ENCODE peak calls at places on chromosomes 3 and 15, in ten cellular contexts. One of them, this sample, is unnamed.

GRCh38 chr3:17584066-17584465 is 158.4 kb downstream of the TBC1D5 start:
- DNase-seq in pancreas: no peak
- DNase-seq in AG04450: no peak
- DNase-seq in DND-41: no peak
- DNase-seq in endothelial cell: no peak
- DNase-seq in natural killer cell: no peak
- DNase-seq in kidney epithelial cell: no peak
- DNase-seq in MM.1S: no peak
- DNase-seq in RWPE1: no peak
- DNase-seq in foreskin fibroblast: no peak
- DNase-seq in this sample: no peak

GRCh38 chr15:77440378-77440999 is 19.8 kb downstream of the HMG20A start:
- DNase-seq in pancreas: no peak
- DNase-seq in endothelial cell: no peak
- DNase-seq in AG04450: no peak
- DNase-seq in MM.1S: peak
- DNase-seq in foreskin fibroblast: peak
- DNase-seq in kidney epithelial cell: no peak
- DNase-seq in DND-41: no peak
- DNase-seq in natural killer cell: no peak
- DNase-seq in RWPE1: peak
- DNase-seq in this sample: no peak

GRCh38 chr3:29171583-29171990 is 109.3 kb upstream of the RBMS3 start:
- DNase-seq in DND-41: peak
- DNase-seq in pancreas: no peak
- DNase-seq in natural killer cell: no peak
- DNase-seq in RWPE1: no peak
- DNase-seq in foreskin fibroblast: no peak
- DNase-seq in AG04450: no peak
- DNase-seq in MM.1S: peak
- DNase-seq in kidney epithelial cell: no peak
- DNase-seq in endothelial cell: no peak
- DNase-seq in this sample: no peak

GRCh38 chr3:106208979-106209378 is 340.2 kb upstream of the CBLB start:
- DNase-seq in kidney epithelial cell: no peak
- DNase-seq in DND-41: no peak
- DNase-seq in pancreas: no peak
- DNase-seq in endothelial cell: no peak
- DNase-seq in natural killer cell: no peak
- DNase-seq in foreskin fibroblast: no peak
- DNase-seq in RWPE1: no peak
- DNase-seq in AG04450: no peak
- DNase-seq in MM.1S: no peak
- DNase-seq in this sample: no peak

GRCh38 chr15:39404767-39405173 is 176.1 kb upstream of the THBS1 start:
- DNase-seq in kidney epithelial cell: no peak
- DNase-seq in pancreas: no peak
- DNase-seq in RWPE1: peak
- DNase-seq in natural killer cell: no peak
- DNase-seq in AG04450: peak
- DNase-seq in DND-41: no peak
- DNase-seq in endothelial cell: no peak
- DNase-seq in MM.1S: no peak
- DNase-seq in foreskin fibroblast: peak
- DNase-seq in this sample: no peak

GRCh38 chr15:37058316-37058985 is 41.9 kb downstream of the MEIS2 start:
- DNase-seq in foreskin fibroblast: no peak
- DNase-seq in DND-41: no peak
- DNase-seq in kidney epithelial cell: no peak
- DNase-seq in pancreas: no peak
- DNase-seq in RWPE1: no peak
- DNase-seq in natural killer cell: no peak
- DNase-seq in AG04450: no peak
- DNase-seq in MM.1S: no peak
- DNase-seq in endothelial cell: no peak
- DNase-seq in this sample: no peak

GRCh38 chr15:87527416-87527815 is 729.1 kb downstream of the NTRK3 start:
- DNase-seq in pancreas: no peak
- DNase-seq in foreskin fibroblast: no peak
- DNase-seq in AG04450: no peak
- DNase-seq in RWPE1: peak
- DNase-seq in MM.1S: no peak
- DNase-seq in DND-41: no peak
- DNase-seq in endothelial cell: no peak
- DNase-seq in kidney epithelial cell: peak
- DNase-seq in natural killer cell: no peak
- DNase-seq in this sample: no peak

GRCh38 chr3:143525408-143525807 is 322.9 kb downstream of the SLC9A9 start:
- DNase-seq in AG04450: no peak
- DNase-seq in MM.1S: no peak
- DNase-seq in RWPE1: no peak
- DNase-seq in foreskin fibroblast: peak
- DNase-seq in DND-41: no peak
- DNase-seq in kidney epithelial cell: no peak
- DNase-seq in endothelial cell: no peak
- DNase-seq in pancreas: no peak
- DNase-seq in natural killer cell: no peak
- DNase-seq in this sample: no peak

DNA sequence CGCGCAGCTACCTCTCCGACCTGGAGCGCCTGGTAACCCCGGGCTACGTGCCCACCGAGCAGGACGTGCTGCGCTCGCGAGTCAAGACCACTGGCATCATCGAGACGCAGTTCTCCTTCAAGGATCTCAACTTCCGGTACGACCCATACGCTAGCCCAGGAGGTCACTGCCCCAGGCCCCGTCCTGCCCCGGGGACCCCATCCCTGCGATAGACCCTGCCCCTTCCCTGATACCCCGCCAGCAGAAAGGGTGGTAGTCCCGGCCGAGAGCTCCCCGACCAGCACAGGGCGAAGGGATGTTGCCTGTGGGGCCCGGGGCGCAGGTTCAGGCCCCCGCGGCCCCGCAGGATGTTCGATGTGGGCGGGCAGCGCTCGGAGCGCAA is 2.3 kb downstream of the GNAT1 start:
- DNase-seq in natural killer cell: no peak
- DNase-seq in foreskin fibroblast: no peak
- DNase-seq in endothelial cell: no peak
- DNase-seq in RWPE1: no peak
- DNase-seq in pancreas: no peak
- DNase-seq in AG04450: no peak
- DNase-seq in kidney epithelial cell: no peak
- DNase-seq in MM.1S: no peak
- DNase-seq in DND-41: no peak
- DNase-seq in this sample: no peak
- TF ChIP-seq CTCF in natural killer cell: no peak
- TF ChIP-seq CTCF in foreskin fibroblast: no peak
- TF ChIP-seq CTCF in endothelial cell: no peak
- TF ChIP-seq CTCF in RWPE1: no peak
- TF ChIP-seq CTCF in pancreas: no peak
- TF ChIP-seq CTCF in AG04450: no peak
- TF ChIP-seq CTCF in kidney epithelial cell: no peak
- TF ChIP-seq CTCF in MM.1S: no peak
- TF ChIP-seq CTCF in DND-41: no peak
- TF ChIP-seq CTCF in this sample: no peak

GRCh38 chr15:69140306-69140705 is 20.1 kb upstream of the GLCE start:
- DNase-seq in kidney epithelial cell: no peak
- DNase-seq in RWPE1: no peak
- DNase-seq in natural killer cell: no peak
- DNase-seq in DND-41: no peak
- DNase-seq in pancreas: no peak
- DNase-seq in AG04450: no peak
- DNase-seq in endothelial cell: no peak
- DNase-seq in MM.1S: no peak
- DNase-seq in foreskin fibroblast: no peak
- DNase-seq in this sample: no peak

GRCh38 chr15:69141286-69141701 is 19.1 kb upstream of the GLCE start:
- DNase-seq in foreskin fibroblast: no peak
- DNase-seq in pancreas: no peak
- DNase-seq in kidney epithelial cell: no peak
- DNase-seq in endothelial cell: no peak
- DNase-seq in MM.1S: no peak
- DNase-seq in natural killer cell: no peak
- DNase-seq in DND-41: no peak
- DNase-seq in RWPE1: no peak
- DNase-seq in AG04450: no peak
- DNase-seq in this sample: no peak

GRCh38 chr15:69141833-69142232 is 18.6 kb upstream of the GLCE start:
- DNase-seq in pancreas: no peak
- DNase-seq in DND-41: no peak
- DNase-seq in kidney epithelial cell: no peak
- DNase-seq in natural killer cell: no peak
- DNase-seq in endothelial cell: no peak
- DNase-seq in foreskin fibroblast: no peak
- DNase-seq in MM.1S: no peak
- DNase-seq in AG04450: no peak
- DNase-seq in RWPE1: no peak
- DNase-seq in this sample: no peak

GRCh38 chr15:69134841-69135240 is 25.6 kb upstream of the GLCE start:
- DNase-seq in MM.1S: no peak
- DNase-seq in RWPE1: no peak
- DNase-seq in pancreas: no peak
- DNase-seq in endothelial cell: no peak
- DNase-seq in foreskin fibroblast: no peak
- DNase-seq in natural killer cell: no peak
- DNase-seq in DND-41: no peak
- DNase-seq in kidney epithelial cell: no peak
- DNase-seq in AG04450: no peak
- DNase-seq in this sample: no peak

DNA sequence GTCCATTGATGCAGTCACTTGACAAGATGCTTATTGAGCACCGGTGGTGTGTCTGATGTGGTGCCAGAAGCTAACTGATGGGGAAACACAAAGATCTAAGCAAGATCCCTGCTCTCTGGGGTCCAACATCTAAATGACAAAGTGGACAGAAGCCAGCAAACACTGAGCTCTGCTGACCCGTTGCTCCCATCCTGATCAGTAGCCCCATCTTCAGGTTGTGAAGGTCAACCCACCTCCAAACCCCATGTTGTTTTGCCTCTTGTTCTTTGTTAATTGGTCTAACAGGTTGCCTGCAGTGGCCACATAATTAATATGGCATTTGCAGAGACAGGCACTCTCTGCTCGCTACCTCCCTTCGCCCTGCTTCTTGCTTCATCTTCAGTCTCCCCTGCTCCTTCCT is 21.5 kb upstream of the GLCE start:
- DNase-seq in endothelial cell: no peak
- DNase-seq in AG04450: no peak
- DNase-seq in pancreas: no peak
- DNase-seq in foreskin fibroblast: no peak
- DNase-seq in DND-41: no peak
- DNase-seq in RWPE1: no peak
- DNase-seq in kidney epithelial cell: no peak
- DNase-seq in MM.1S: no peak
- DNase-seq in natural killer cell: no peak
- DNase-seq in this sample: no peak
- TF ChIP-seq CTCF in endothelial cell: no peak
- TF ChIP-seq CTCF in AG04450: no peak
- TF ChIP-seq CTCF in pancreas: no peak
- TF ChIP-seq CTCF in foreskin fibroblast: no peak
- TF ChIP-seq CTCF in DND-41: no peak
- TF ChIP-seq CTCF in RWPE1: no peak
- TF ChIP-seq CTCF in kidney epithelial cell: no peak
- TF ChIP-seq CTCF in MM.1S: no peak
- TF ChIP-seq CTCF in natural killer cell: no peak
- TF ChIP-seq CTCF in this sample: no peak

DNA sequence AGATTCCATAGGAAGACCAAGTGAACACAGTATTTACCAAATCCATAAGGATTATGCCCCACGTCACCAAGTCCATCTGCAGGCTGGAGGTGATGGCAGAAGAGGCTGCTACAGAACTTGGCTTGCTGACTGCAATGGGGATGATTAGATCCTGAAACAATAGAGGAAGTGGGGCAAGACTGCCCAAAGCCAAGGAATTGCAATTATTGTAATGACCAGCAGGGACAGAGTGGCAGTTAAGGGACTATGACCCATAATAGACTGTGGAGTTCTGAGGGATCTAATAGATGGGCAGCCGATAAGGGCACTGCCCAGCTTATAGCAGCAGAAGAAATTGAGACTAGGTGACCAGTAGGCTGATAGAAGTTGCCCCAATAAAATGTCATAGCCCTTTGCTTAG is 108.4 kb downstream of the MINAR1 start:
- DNase-seq in endothelial cell: no peak
- DNase-seq in AG04450: no peak
- DNase-seq in DND-41: no peak
- DNase-seq in natural killer cell: no peak
- DNase-seq in kidney epithelial cell: no peak
- DNase-seq in RWPE1: no peak
- DNase-seq in foreskin fibroblast: no peak
- DNase-seq in pancreas: no peak
- DNase-seq in MM.1S: no peak
- DNase-seq in this sample: no peak
- TF ChIP-seq CTCF in endothelial cell: peak
- TF ChIP-seq CTCF in AG04450: peak
- TF ChIP-seq CTCF in DND-41: no peak
- TF ChIP-seq CTCF in natural killer cell: no peak
- TF ChIP-seq CTCF in kidney epithelial cell: no peak
- TF ChIP-seq CTCF in RWPE1: no peak
- TF ChIP-seq CTCF in foreskin fibroblast: no peak
- TF ChIP-seq CTCF in pancreas: no peak
- TF ChIP-seq CTCF in MM.1S: no peak
- TF ChIP-seq CTCF in this sample: no peak

GRCh38 chr15:52263563-52263962 is 32.0 kb downstream of the MYO5C start:
- DNase-seq in DND-41: peak
- DNase-seq in AG04450: no peak
- DNase-seq in RWPE1: no peak
- DNase-seq in pancreas: no peak
- DNase-seq in MM.1S: no peak
- DNase-seq in natural killer cell: no peak
- DNase-seq in foreskin fibroblast: no peak
- DNase-seq in kidney epithelial cell: no peak
- DNase-seq in endothelial cell: no peak
- DNase-seq in this sample: no peak

GRCh38 chr15:52259503-52259902 is 36.1 kb downstream of the MYO5C start:
- DNase-seq in natural killer cell: no peak
- DNase-seq in kidney epithelial cell: no peak
- DNase-seq in foreskin fibroblast: no peak
- DNase-seq in AG04450: no peak
- DNase-seq in RWPE1: no peak
- DNase-seq in DND-41: no peak
- DNase-seq in endothelial cell: no peak
- DNase-seq in MM.1S: no peak
- DNase-seq in pancreas: no peak
- DNase-seq in this sample: no peak

GRCh38 chr15:52262364-52262763 is 33.2 kb downstream of the MYO5C start:
- DNase-seq in natural killer cell: no peak
- DNase-seq in endothelial cell: no peak
- DNase-seq in DND-41: peak
- DNase-seq in AG04450: no peak
- DNase-seq in kidney epithelial cell: no peak
- DNase-seq in RWPE1: no peak
- DNase-seq in MM.1S: no peak
- DNase-seq in pancreas: no peak
- DNase-seq in foreskin fibroblast: no peak
- DNase-seq in this sample: no peak

GRCh38 chr15:52261026-52261425 is 34.6 kb downstream of the MYO5C start:
- DNase-seq in foreskin fibroblast: no peak
- DNase-seq in DND-41: no peak
- DNase-seq in AG04450: no peak
- DNase-seq in pancreas: no peak
- DNase-seq in endothelial cell: no peak
- DNase-seq in RWPE1: no peak
- DNase-seq in kidney epithelial cell: no peak
- DNase-seq in MM.1S: no peak
- DNase-seq in natural killer cell: no peak
- DNase-seq in this sample: no peak

GRCh38 chr15:52261498-52262242 is 33.9 kb downstream of the MYO5C start:
- DNase-seq in pancreas: no peak
- DNase-seq in DND-41: peak
- DNase-seq in AG04450: peak
- DNase-seq in MM.1S: peak
- DNase-seq in endothelial cell: peak
- DNase-seq in RWPE1: peak
- DNase-seq in foreskin fibroblast: peak
- DNase-seq in natural killer cell: peak
- DNase-seq in kidney epithelial cell: peak
- DNase-seq in this sample: peak
- TF ChIP-seq CTCF in pancreas: no peak
- TF ChIP-seq CTCF in DND-41: no peak
- TF ChIP-seq CTCF in AG04450: peak
- TF ChIP-seq CTCF in MM.1S: peak
- TF ChIP-seq CTCF in endothelial cell: no peak
- TF ChIP-seq CTCF in RWPE1: no peak
- TF ChIP-seq CTCF in foreskin fibroblast: no peak
- TF ChIP-seq CTCF in natural killer cell: no peak
- TF ChIP-seq CTCF in kidney epithelial cell: no peak
- TF ChIP-seq CTCF in this sample: no peak

This sample was measured in activated B cell treated with CpG ODN at 0.5 μM for 24 hours.